ENCODE peak calls at places on chromosomes 12 and 14, in eight cellular contexts. A is cardiac fibroblast; O is gastrocnemius medialis; I is CD8-positive, alpha-beta memory T cell; H is brain microvascular endothelial cell; T is HepG2; N is HL-60; B is tibial artery. Q is an unnamed sample.

GRCh38 chr14:92986254-92987147 is 63.6 kb downstream of the CHGA start:
- DNase-seq in A (peak; percentile 70), O (no peak), I (no peak), H (peak; percentile 38), T (peak; percentile 92), N (no peak), B (peak; percentile 90), Q (peak; percentile 40)

GRCh38 chr12:93468008-93468371 is 676 bp downstream of the MRPL42 start:
- DNase-seq in A (no peak), O (no peak), I (no peak), H (no peak), T (no peak), N (peak; percentile 23), B (no peak), Q (no peak)

GRCh38 chr12:91127751-91128150 is 16.5 kb upstream of the LUM start:
- DNase-seq in A (peak; percentile 39), O (no peak), I (no peak), H (peak; percentile 38), T (peak; percentile 41), N (no peak), B (no peak), Q (no peak)

GRCh38 chr12:108519558-108519957 is 4.5 kb downstream of the FICD start:
- DNase-seq in A (no peak), O (no peak), I (no peak), H (no peak), T (no peak), N (no peak), B (no peak), Q (no peak)

GRCh38 chr12:49131973-49132461 is 822 bp upstream of the TUBA1B start:
- DNase-seq in A (peak; percentile 58), O (no peak), I (no peak), H (no peak), T (no peak), N (no peak), B (no peak), Q (peak; percentile 56)

GRCh38 chr12:24062642-24063245 is 113.3 kb upstream of the SOX5 start:
- DNase-seq in A (peak; percentile 72), O (no peak), I (no peak), H (peak; percentile 41), T (no peak), N (no peak), B (no peak), Q (no peak)

GRCh38 chr12:83573676-83574075 is 887.0 kb downstream of the TMTC2 start:
- DNase-seq in A (peak; percentile 4), O (peak; percentile 3), I (no peak), H (peak; percentile 83), T (no peak), N (no peak), B (no peak), Q (peak; percentile 13)

GRCh38 chr14:41389355-41389754 is 217.3 kb upstream of the LRFN5 start:
- DNase-seq in A (no peak), O (no peak), I (no peak), H (no peak), T (no peak), N (no peak), B (no peak), Q (no peak)

GRCh38 chr14:72516936-72517408 is 376.9 kb downstream of the DPF3 start:
- DNase-seq in A (peak; percentile 91), O (peak; percentile 13), I (peak; percentile 67), H (peak; percentile 81), T (peak; percentile 46), N (no peak), B (peak; percentile 79), Q (peak; percentile 70)

GRCh38 chr14:55701638-55702037 is 121.6 kb downstream of the KTN1 start:
- DNase-seq in A (no peak), O (no peak), I (no peak), H (no peak), T (no peak), N (no peak), B (no peak), Q (no peak)

GRCh38 chr12:64261813-64262212 is 39.7 kb upstream of the KICS2 start:
- DNase-seq in A (no peak), O (no peak), I (no peak), H (no peak), T (no peak), N (no peak), B (no peak), Q (no peak)

GRCh38 chr14:101227611-101228594 is 324.4 kb upstream of the RTL1 start:
- DNase-seq in A (no peak), O (no peak), I (no peak), H (no peak), T (no peak), N (no peak), B (peak; percentile 59), Q (no peak)

GRCh38 chr12:32273712-32274111 is 125.6 kb upstream of the FGD4 start:
- DNase-seq in A (no peak), O (no peak), I (peak; percentile 23), H (no peak), T (no peak), N (no peak), B (no peak), Q (no peak)

GRCh38 chr12:17301544-17301943 is 695.6 kb upstream of the LMO3 start:
- DNase-seq in A (no peak), O (no peak), I (no peak), H (no peak), T (no peak), N (no peak), B (no peak), Q (no peak)

GRCh38 chr14:95623195-95623594 is 63.0 kb upstream of the TCL1B start:
- DNase-seq in A (no peak), O (no peak), I (no peak), H (no peak), T (no peak), N (no peak), B (no peak), Q (no peak)

GRCh38 chr12:7872565-7873304 is at the start of gene SLC2A14:
- DNase-seq in A (no peak), O (no peak), I (no peak), H (no peak), T (no peak), N (no peak), B (no peak), Q (no peak)

GRCh38 chr12:119179335-119180021 is 747 bp downstream of the HSPB8 start:
- DNase-seq in A (peak; percentile 55), O (peak; percentile 68), I (no peak), H (peak; percentile 73), T (peak; percentile 67), N (no peak), B (no peak), Q (no peak)

GRCh38 chr12:21483531-21483930 is 17.9 kb downstream of the RECQL start:
- DNase-seq in A (no peak), O (no peak), I (no peak), H (no peak), T (no peak), N (no peak), B (no peak), Q (no peak)

DNA sequence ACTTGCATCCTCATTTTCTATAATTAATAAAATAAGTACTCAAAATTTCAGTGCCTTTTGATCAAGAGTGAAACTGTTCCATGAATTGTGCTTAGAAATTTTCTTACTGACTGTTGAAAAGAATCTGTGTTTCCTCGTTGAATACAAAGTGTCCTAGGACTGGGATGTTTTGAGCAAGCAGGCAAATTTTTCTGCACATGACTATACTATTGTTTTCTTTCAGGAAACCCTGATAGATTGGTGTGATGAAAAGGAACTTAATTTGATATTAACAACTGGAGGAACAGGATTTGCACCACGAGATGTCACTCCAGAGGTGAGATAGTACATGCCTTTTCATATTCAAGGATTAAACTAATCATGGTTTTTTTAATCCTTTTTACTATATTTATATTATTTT is 316.3 kb downstream of the GPHN start:
- DNase-seq in A (peak; percentile 1), O (no peak), I (no peak), H (no peak), T (no peak), N (no peak), B (no peak), Q (no peak)
- H3K4me3 ChIP-seq in A (no peak overlapping the region), O (no peak overlapping the region), I (no peak overlapping the region), H (no peak overlapping the region), T (no peak overlapping the region), N (no peak overlapping the region), B (no peak overlapping the region), Q (no peak overlapping the region)

GRCh38 chr12:52727037-52727436 is 23.7 kb upstream of the KRT77 start:
- DNase-seq in A (no peak), O (no peak), I (no peak), H (no peak), T (no peak), N (no peak), B (no peak), Q (no peak)
- H3K4me3 ChIP-seq in A (no peak overlapping the region), O (no peak overlapping the region), I (no peak overlapping the region), H (no peak overlapping the region), T (no peak overlapping the region), N (no peak overlapping the region), B (no peak overlapping the region), Q (no peak overlapping the region)

DNA sequence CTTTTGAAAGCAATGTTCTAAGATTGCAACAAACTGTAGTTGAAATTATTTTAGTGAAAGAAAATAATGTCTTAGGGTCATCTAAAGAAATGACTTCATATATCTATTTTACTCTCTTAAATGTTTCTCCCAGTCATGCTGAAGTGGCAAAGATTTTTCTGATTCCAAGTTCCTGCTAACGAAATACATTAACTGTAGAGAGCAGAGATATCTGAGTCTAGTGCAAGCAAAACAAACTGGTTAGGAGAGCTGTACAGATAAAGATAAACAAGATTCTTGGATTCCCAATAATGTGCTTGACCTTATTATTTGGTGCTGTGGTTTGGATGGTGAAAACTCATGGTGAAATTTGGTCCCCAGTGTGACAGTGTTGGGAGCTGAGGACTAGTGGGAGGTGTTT is 199.9 kb upstream of the PWP1 start:
- DNase-seq in A (no peak), O (no peak), I (no peak), H (no peak), T (no peak), N (no peak), B (no peak), Q (no peak)
- H3K4me3 ChIP-seq in A (no peak overlapping the region), O (no peak overlapping the region), I (no peak overlapping the region), H (no peak overlapping the region), T (no peak overlapping the region), N (no peak overlapping the region), B (no peak overlapping the region), Q (no peak overlapping the region)

GRCh38 chr12:56103823-56104108 is 593 bp upstream of the PA2G4 start:
- DNase-seq in A (no peak), O (no peak), I (no peak), H (no peak), T (peak; percentile 24), N (no peak), B (no peak), Q (no peak)

GRCh38 chr12:56104815-56105476 is 587 bp downstream of the PA2G4 start:
- DNase-seq in A (no peak), O (no peak), I (no peak), H (no peak), T (no peak), N (no peak), B (no peak), Q (no peak)

GRCh38 chr12:56104109-56104814 is at the start of gene PA2G4:
- DNase-seq in A (peak; percentile 99), O (peak; percentile 98), I (peak; percentile 97), H (peak; percentile 98), T (peak; percentile 97), N (peak; percentile 99), B (peak; percentile 99), Q (peak; percentile 96)

GRCh38 chr12:56102683-56103065 is 1.7 kb upstream of the PA2G4 start:
- DNase-seq in A (no peak), O (no peak), I (no peak), H (no peak), T (no peak), N (no peak), B (no peak), Q (no peak)

GRCh38 chr12:56103066-56103711 is 1.2 kb upstream of the PA2G4 start:
- DNase-seq in A (no peak), O (no peak), I (peak; percentile 51), H (no peak), T (no peak), N (no peak), B (no peak), Q (no peak)
- H3K4me3 ChIP-seq in A (peak overlapping the region; percentile 94), O (peak overlapping the region; percentile 98), I (peak overlapping the region; percentile 79), H (no peak overlapping the region), T (peak overlapping the region; percentile 50), N (peak overlapping the region; percentile 90), B (peak overlapping the region; percentile 70), Q (peak overlapping the region; percentile 90)

Q was measured in skeletal muscle cell.